ENCODE peak calls at places on chromosomes 11 and 22, in four cellular contexts. V is tibial nerve, N is body of pancreas, Q is spleen. Z is an unnamed sample. For H3K9me3, the result is how much of the 10 kb centered on the place peaks cover.

GRCh38 chr11:113378013-113378412 is 9.6 kb upstream of the ANKK1 start:
- DNase-seq in N (no peak), Q (no peak), V (no peak), Z (no peak)

GRCh38 chr22:43199541-43199940 is 12.6 kb upstream of the TTLL12 start:
- DNase-seq in Q (no peak), N (no peak), V (no peak), Z (no peak)

GRCh38 chr11:69516526-69516925 is 35.1 kb downstream of the LINC01488 start:
- DNase-seq in Q (no peak), N (no peak), V (no peak), Z (peak)

GRCh38 chr11:43834291-43834690 is 46.3 kb upstream of the ALKBH3 start:
- DNase-seq in Q (no peak), N (no peak), V (no peak), Z (no peak)

GRCh38 chr11:75371930-75372876 is 20.7 kb upstream of the ARRB1 start:
- DNase-seq in Q (peak), N (no peak), V (no peak), Z (no peak)

GRCh38 chr11:129787518-129787917 is 28.1 kb upstream of the TMEM45B start:
- DNase-seq in N (no peak), Q (no peak), V (no peak), Z (no peak)

GRCh38 chr11:86673055-86673843 is 833 bp upstream of the ME3 start:
- DNase-seq in N (no peak), V (no peak), Q (no peak), Z (no peak)

GRCh38 chr22:40453676-40454075 is 83.3 kb downstream of the SGSM3 start:
- DNase-seq in N (no peak), Q (no peak), V (no peak), Z (no peak)

GRCh38 chr11:82978422-82979099 is 77.0 kb downstream of the DDIAS start:
- DNase-seq in N (no peak), Q (no peak), V (no peak), Z (no peak)

GRCh38 chr22:41308054-41308453 is 6.7 kb downstream of the ZC3H7B start:
- DNase-seq in N (no peak), V (no peak), Q (no peak), Z (peak)

GRCh38 chr22:31334329-31334728 is 11.8 kb downstream of the PATZ1 start:
- DNase-seq in Q (no peak), N (no peak), V (no peak), Z (no peak)

GRCh38 chr22:48238966-48239365 is 1476.5 kb downstream of the TBC1D22A start:
- DNase-seq in Q (peak), N (no peak), V (no peak), Z (no peak)

GRCh38 chr11:31106326-31106725 is 263.2 kb downstream of the DCDC1 start:
- DNase-seq in N (no peak), Q (no peak), V (no peak), Z (no peak)

GRCh38 chr11:134049303-134049702 is 19.6 kb upstream of the JAM3 start:
- DNase-seq in V (no peak), N (no peak), Q (no peak), Z (no peak)

GRCh38 chr11:26766996-26767395 is 45.1 kb upstream of the SLC5A12 start:
- DNase-seq in Q (no peak), V (no peak), N (no peak), Z (no peak)

GRCh38 chr22:35128637-35129036 is 62.7 kb downstream of the ISX start:
- DNase-seq in V (no peak), N (no peak), Q (no peak), Z (no peak)
- TF ChIP-seq POLR2A in V (no peak), N (no peak), Q (no peak), Z (no peak)

GRCh38 chr22:38717244-38717643 is 11.5 kb downstream of the GTPBP1 start:
- DNase-seq in Q (no peak), N (no peak), V (no peak), Z (peak)

GRCh38 chr22:38716827-38717226 is 11.1 kb downstream of the GTPBP1 start:
- DNase-seq in N (no peak), V (no peak), Q (no peak), Z (no peak)

GRCh38 chr22:38715176-38715764 is 9.5 kb downstream of the GTPBP1 start:
- DNase-seq in Q (peak), N (no peak), V (no peak), Z (no peak)

GRCh38 chr22:38716271-38716670 is 10.5 kb downstream of the GTPBP1 start:
- DNase-seq in Q (no peak), N (no peak), V (no peak), Z (peak)

GRCh38 chr22:38715852-38716251 is 10.1 kb downstream of the GTPBP1 start:
- DNase-seq in N (no peak), V (no peak), Q (no peak), Z (no peak)
- H3K27ac ChIP-seq in N (no peak), V (no peak), Q (no peak), Z (no peak)

GRCh38 chr22:49991167-49991566 is 21.4 kb downstream of the IL17REL start:
- DNase-seq in Q (no peak), V (no peak), N (no peak), Z (no peak)
- H3K9me3 ChIP-seq in Q (under half), V (under half), N (under half), Z (under half)

GRCh38 chr11:47989779-47990178 is 9.4 kb downstream of the PTPRJ start:
- DNase-seq in V (no peak), Q (no peak), N (no peak), Z (no peak)

GRCh38 chr11:47992959-47993820 is 12.8 kb downstream of the PTPRJ start:
- DNase-seq in Q (peak), V (no peak), N (no peak), Z (no peak)

GRCh38 chr11:47994417-47994816 is 14.1 kb downstream of the PTPRJ start:
- DNase-seq in N (no peak), Q (peak), V (no peak), Z (no peak)

GRCh38 chr11:47991894-47992293 is 11.5 kb downstream of the PTPRJ start:
- DNase-seq in V (no peak), N (no peak), Q (no peak), Z (no peak)

DNA sequence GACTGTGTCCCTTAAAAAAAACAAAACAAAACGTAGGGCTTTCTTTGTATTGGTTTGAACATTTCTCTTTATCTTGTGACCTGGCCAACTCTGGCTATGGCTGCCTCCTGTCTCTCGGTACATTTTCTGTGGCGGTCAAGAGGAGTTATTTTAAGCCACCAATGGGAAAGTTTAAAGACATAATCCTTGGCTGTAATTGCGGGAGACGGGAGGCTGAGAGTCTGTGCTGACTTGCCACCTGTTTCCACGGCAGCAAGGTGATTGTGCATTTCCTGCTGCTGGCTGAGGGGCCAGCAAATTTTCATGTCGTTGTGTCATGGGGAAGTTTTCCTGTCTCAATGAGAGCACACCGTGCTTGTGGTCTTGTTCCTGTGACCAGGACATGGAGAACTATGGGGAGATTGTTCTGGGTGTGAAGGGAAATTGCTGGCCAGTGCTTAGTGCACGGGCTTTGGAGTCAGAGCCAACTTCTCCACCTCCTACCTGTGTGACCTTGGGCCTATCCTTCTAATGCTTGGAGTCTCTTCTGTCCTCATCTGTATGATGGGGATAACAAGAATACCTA is 11.0 kb downstream of the PTPRJ start:
- DNase-seq in N (peak), V (no peak), Q (no peak), Z (no peak)
- TF ChIP-seq POLR2A in N (peak), V (no peak), Q (no peak), Z (no peak)

DNA sequence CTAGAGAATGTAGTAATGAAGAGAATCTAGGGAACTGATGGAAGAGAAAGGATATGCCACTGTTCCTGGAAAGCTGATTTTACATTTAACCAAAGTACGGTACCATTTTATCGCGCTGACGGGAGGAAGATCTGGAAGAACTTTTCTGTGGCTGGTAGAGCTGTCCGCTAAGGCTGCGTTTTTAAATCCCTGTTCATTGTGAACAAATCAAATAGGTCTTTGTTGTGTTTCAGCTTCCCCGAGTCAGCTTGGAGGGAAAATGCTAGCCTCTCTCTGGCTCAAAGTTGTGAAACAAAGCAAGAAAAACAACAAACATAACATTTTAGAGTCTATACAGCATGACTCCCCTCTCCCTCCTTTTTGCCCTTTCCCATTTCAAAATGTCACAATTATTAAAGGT is 34.4 kb downstream of the FBXO7 start:
- DNase-seq in N (no peak), Q (no peak), V (no peak), Z (no peak)
- H3K27ac ChIP-seq in N (no peak), Q (no peak), V (no peak), Z (no peak)

DNA sequence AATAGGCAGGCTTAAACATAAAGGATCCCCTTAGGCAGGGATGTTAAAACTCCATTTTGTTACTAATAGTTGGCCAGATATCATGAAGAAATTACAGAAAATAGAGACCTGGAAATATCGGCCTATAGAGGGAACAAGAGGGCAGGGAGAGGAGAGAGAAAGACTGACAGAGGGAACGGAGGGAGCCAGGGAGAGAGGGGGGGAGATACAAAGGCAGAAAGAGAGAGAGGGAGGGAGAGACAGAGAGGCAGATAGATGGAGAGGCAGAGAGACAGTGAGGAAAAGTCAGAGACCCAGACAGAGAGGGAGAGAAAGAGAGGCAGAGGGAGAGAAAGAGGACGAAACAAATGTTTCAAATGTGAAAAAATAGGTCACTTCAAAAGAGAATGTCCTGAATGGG is 53.5 kb downstream of the ZNF280B start:
- DNase-seq in Q (no peak), N (no peak), V (no peak), Z (no peak)
- H3K9me3 ChIP-seq in Q (under half), N (under half), V (under half), Z (under half)

DNA sequence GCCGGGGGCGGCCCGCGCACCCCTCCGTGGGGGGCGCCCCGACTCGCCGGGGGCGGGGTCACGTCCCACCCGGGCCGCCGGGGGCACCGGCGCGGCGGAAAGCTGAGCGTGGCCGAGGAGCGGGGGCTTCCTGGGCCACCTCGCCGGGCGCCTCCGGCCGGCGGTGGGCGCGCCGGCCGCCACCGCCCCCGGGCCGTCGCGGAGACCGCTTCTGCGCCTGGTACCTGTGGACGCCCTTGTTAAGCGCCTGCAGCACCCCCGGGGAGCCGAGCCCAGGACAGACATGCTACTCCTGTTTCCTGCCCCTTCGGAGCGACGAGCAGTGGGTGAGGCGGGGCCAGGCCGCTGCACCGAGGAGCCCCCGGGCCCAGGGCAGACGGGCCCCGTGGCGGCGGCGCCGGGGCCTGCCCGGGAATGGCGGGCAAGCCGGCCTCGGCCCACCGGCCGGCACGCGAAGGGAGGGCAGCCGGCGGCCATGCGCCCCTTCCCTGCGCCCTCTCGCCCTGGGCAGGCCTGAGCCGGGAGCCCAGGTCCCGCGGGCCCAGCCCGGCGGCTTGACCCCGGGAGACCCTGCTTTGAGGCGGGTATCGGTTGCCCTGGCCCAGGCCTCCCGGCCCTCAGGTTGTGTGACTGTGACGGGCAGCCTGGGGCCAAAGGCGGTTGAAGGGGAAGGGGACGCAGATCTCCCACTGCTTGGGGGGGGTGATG is 850 bp upstream of the KDM2A start:
- DNase-seq in Q (peak), V (no peak), N (peak), Z (peak)
- TF ChIP-seq POLR2A in Q (no peak), V (no peak), N (no peak), Z (no peak)

DNA sequence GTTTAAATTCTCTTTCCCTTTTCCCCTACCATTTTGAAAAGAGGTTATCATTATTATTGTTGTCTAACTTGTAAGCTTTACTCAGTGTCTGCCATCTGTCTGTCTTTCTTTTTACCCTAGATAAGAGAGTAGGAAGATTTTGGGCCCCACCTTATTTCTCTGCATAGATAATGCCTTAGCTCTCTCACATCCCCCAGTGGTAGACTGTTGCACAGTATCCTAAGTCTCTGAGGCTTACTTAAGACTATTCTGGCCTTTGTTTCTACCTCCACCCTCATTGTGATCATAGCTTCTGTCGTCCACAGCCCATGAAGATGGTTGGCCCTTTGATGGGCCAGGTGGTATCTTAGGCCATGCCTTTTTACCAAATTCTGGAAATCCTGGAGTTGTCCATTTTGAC is 3.6 kb upstream of the OR51L1 start:
- DNase-seq in Q (no peak), V (no peak), N (no peak), Z (no peak)
- H3K27ac ChIP-seq in Q (no peak), V (no peak), N (no peak), Z (no peak)